ENCODE peak calls at places on chromosomes 7 and 10, in eight cellular contexts. Z, G, R, E, C, F, P and V are unnamed samples.
A peak's percentile ranks its signal among the peaks of the same experiment; 100 is the strongest.

GRCh38 chr10:118341678-118342637 is at the start of gene FAM204A:
- DNase-seq in Z (peak; percentile 80), G (peak; percentile 97), R (peak; percentile 96), E (peak; percentile 93), C (peak; percentile 68), F (peak; percentile 88), P (peak; percentile 94), V (peak; percentile 93)

GRCh38 chr10:132434405-132435005 is 37.5 kb downstream of the PWWP2B start:
- DNase-seq in Z (no peak), G (no peak), R (no peak), E (no peak), C (no peak), F (no peak), P (no peak), V (peak; percentile 46)

GRCh38 chr7:47568569-47568968 is 13.3 kb downstream of the TNS3 start:
- DNase-seq in Z (no peak), G (no peak), R (peak; percentile 75), E (no peak), C (no peak), F (no peak), P (no peak), V (peak; percentile 56)

GRCh38 chr10:48496831-48497792 is 107.8 kb downstream of the ARHGAP22 start:
- DNase-seq in Z (peak; percentile 47), G (peak; percentile 57), R (peak; percentile 29), E (no peak), C (no peak), F (peak; percentile 37), P (peak; percentile 77), V (no peak)

GRCh38 chr10:20598590-20598989 is 298.5 kb downstream of the NEBL start:
- DNase-seq in Z (peak; percentile 11), G (peak; percentile 87), R (peak; percentile 90), E (no peak), C (no peak), F (peak; percentile 1), P (peak; percentile 77), V (no peak)

GRCh38 chr7:131157530-131158243 is 170.0 kb upstream of the MKLN1 start:
- DNase-seq in Z (no peak), G (peak; percentile 72), R (peak; percentile 70), E (no peak), C (no peak), F (no peak), P (peak; percentile 86), V (peak; percentile 37)

GRCh38 chr10:64952042-64952441 is 1430.8 kb downstream of the REEP3 start:
- DNase-seq in Z (no peak), G (no peak), R (no peak), E (no peak), C (no peak), F (no peak), P (no peak), V (no peak)

GRCh38 chr7:129644634-129645230 is 33.2 kb downstream of the NRF1 start:
- DNase-seq in Z (peak; percentile 20), G (no peak), R (no peak), E (peak; percentile 38), C (no peak), F (no peak), P (peak; percentile 76), V (no peak)

GRCh38 chr7:128197586-128197985 is 43.5 kb upstream of the LEP start:
- DNase-seq in Z (no peak), G (no peak), R (no peak), E (no peak), C (no peak), F (no peak), P (no peak), V (no peak)

GRCh38 chr7:47038621-47039020 is 543.3 kb downstream of the TNS3 start:
- DNase-seq in Z (no peak), G (no peak), R (no peak), E (no peak), C (no peak), F (no peak), P (no peak), V (no peak)

GRCh38 chr10:96505150-96506136 is 8.3 kb downstream of the TLL2 start:
- DNase-seq in Z (no peak), G (no peak), R (no peak), E (no peak), C (no peak), F (no peak), P (no peak), V (no peak)

GRCh38 chr10:114815751-114816150 is 5.8 kb upstream of the FHIP2A start:
- DNase-seq in Z (no peak), G (no peak), R (no peak), E (no peak), C (no peak), F (no peak), P (no peak), V (no peak)

GRCh38 chr10:127882391-127882790 is 10.3 kb downstream of the CLRN3 start:
- DNase-seq in Z (no peak), G (no peak), R (no peak), E (no peak), C (no peak), F (no peak), P (no peak), V (no peak)

GRCh38 chr10:127882801-127883459 is 9.8 kb downstream of the CLRN3 start:
- DNase-seq in Z (no peak), G (no peak), R (no peak), E (no peak), C (no peak), F (peak; percentile 19), P (no peak), V (no peak)

GRCh38 chr10:127886371-127887051 is 6.2 kb downstream of the CLRN3 start:
- DNase-seq in Z (no peak), G (no peak), R (no peak), E (no peak), C (no peak), F (no peak), P (no peak), V (no peak)

GRCh38 chr10:127883516-127883915 is 9.2 kb downstream of the CLRN3 start:
- DNase-seq in Z (no peak), G (no peak), R (no peak), E (no peak), C (no peak), F (no peak), P (no peak), V (no peak)

GRCh38 chr10:127884501-127884900 is 8.2 kb downstream of the CLRN3 start:
- DNase-seq in Z (no peak), G (no peak), R (no peak), E (no peak), C (no peak), F (no peak), P (no peak), V (no peak)
- TF ChIP-seq CTCF in Z (no peak), G (no peak), R (no peak), E (no peak), C (no peak), F (no peak), P (no peak), V (no peak)

DNA sequence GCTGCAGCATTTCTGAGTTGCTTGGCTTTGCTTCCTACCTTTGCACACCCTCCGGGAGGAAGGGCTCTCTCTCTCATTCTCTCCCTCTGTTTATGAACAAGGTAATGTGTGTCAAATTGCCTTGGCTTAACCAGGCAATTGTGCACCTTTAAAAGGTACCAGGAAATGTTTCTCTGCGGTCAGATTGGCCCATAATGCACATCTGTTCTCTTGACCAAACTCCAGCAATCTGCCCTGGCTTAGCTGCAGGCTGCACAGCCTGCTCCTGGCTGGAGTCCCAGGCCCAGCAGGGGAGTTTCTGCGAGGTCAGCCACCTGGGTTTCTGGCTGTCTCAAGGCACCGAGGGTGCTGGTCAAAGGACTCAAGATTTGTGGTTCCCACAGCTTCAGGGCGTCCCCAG is 223.8 kb downstream of the SNX10 start:
- DNase-seq in Z (no peak), G (no peak), R (no peak), E (peak; percentile 56), C (no peak), F (peak; percentile 96), P (no peak), V (peak; percentile 94)
- H3K27ac ChIP-seq in Z (no peak overlapping the region), G (no peak overlapping the region), R (no peak overlapping the region), E (no peak overlapping the region), C (no peak overlapping the region), F (peak overlapping the region; percentile 58), P (no peak overlapping the region), V (no peak overlapping the region)

GRCh38 chr10:79816-80215 is 30.7 kb upstream of the TUBB8 start:
- DNase-seq in Z (no peak), G (no peak), R (no peak), E (no peak), C (no peak), F (no peak), P (no peak), V (no peak)

GRCh38 chr10:78556-78955 is 29.5 kb upstream of the TUBB8 start:
- DNase-seq in Z (no peak), G (no peak), R (no peak), E (no peak), C (no peak), F (no peak), P (no peak), V (no peak)

GRCh38 chr10:83930-84530 is 34.9 kb upstream of the TUBB8 start:
- DNase-seq in Z (no peak), G (no peak), R (no peak), E (no peak), C (no peak), F (no peak), P (no peak), V (no peak)

GRCh38 chr10:85044-85443 is 35.9 kb upstream of the TUBB8 start:
- DNase-seq in Z (no peak), G (no peak), R (no peak), E (no peak), C (no peak), F (no peak), P (no peak), V (no peak)

DNA sequence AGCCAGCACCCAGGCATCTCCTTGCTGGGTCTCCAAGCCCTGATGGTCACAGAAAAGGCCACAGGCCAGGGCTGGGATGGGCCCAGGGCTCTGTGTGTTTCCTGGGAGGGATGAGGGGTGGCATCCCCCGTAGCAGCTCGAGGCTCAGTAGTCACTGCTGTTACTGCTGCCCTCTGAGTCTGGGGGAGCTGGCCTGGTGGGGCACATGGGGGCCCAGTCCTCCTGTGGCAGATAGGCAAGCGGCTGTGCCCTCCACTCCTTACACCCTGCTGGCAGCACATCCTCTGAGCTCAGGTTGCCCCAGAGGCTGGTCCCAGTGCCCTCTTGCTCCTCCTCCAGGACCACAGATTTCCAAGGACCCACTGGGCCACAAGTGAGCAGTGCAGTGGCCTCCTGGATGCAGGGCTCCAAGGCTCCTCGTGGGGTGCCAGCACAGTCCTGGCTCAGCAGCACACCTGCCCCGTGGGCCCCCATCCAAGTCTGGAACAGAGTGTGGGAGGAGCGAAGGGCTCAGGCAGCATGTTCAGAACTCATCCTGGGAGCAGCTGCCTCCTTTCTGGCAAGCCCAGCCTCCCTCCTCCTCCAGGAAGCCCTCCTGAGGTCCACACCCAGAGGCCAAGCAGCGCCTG is 31.5 kb upstream of the TUBB8 start:
- DNase-seq in Z (no peak), G (no peak), R (no peak), E (no peak), C (no peak), F (no peak), P (no peak), V (no peak)
- H3K4me3 ChIP-seq in Z (no peak overlapping the region), G (no peak overlapping the region), R (no peak overlapping the region), E (no peak overlapping the region), C (no peak overlapping the region), F (no peak overlapping the region), P (no peak overlapping the region), V (no peak overlapping the region)

DNA sequence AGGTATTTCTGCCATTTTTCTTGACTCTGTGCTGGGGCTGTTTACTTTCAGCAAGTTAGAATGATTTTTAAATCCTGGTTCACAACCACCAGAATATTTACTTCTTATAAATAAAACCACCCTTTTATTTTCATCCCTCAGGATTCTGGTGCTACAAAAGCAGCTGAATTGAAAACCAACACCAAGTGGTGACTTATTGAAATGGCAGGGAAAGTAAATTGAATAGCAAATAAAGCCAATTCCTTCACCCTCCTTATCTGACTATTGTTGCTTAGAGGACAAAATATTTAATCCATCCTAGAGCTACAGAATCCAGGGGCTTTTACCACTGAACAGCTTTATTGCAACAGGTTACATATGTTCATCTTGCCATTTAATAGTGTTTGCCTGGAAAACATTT is 828.6 kb upstream of the GHITM start:
- DNase-seq in Z (no peak), G (no peak), R (no peak), E (no peak), C (no peak), F (no peak), P (no peak), V (no peak)
- TF ChIP-seq CTCF in Z (no peak), G (no peak), R (no peak), E (no peak), C (no peak), F (no peak), P (no peak), V (no peak)